ENCODE peak calls at places on chromosomes 4 and X, in nine cellular contexts. U, J, O, G, K, C, W, I and R are unnamed samples.

GRCh38 chrX:70402721-70403120 is 20.4 kb upstream of the GDPD2 start:
- DNase-seq in K (peak), C (no peak), O (no peak), G (no peak), U (no peak), W (no peak), I (no peak), J (no peak), R (no peak)

GRCh38 chr4:184757810-184758209 is 23.9 kb upstream of the CENPU start:
- DNase-seq in K (no peak), C (no peak), O (no peak), W (no peak), I (no peak), G (no peak), J (no peak), U (no peak), R (no peak)

GRCh38 chr4:156536661-156537060 is 434.9 kb downstream of the PDGFC start:
- DNase-seq in U (peak), J (no peak), W (no peak), K (peak), C (no peak), G (no peak), O (no peak), I (no peak), R (no peak)

GRCh38 chr4:74446193-74446868 is 1.4 kb downstream of the AREG start:
- DNase-seq in K (peak), W (no peak), G (no peak), I (no peak), U (no peak), O (no peak), J (no peak), C (no peak), R (no peak)

GRCh38 chr4:34181311-34181808 is 2063.0 kb downstream of the ARAP2 start:
- DNase-seq in U (peak), J (peak), C (no peak), K (peak), W (no peak), I (no peak), G (peak), O (no peak), R (no peak)

GRCh38 chr4:73988096-73988495 is at the start of gene PPBP:
- DNase-seq in O (no peak), W (no peak), C (no peak), G (no peak), U (no peak), I (no peak), J (no peak), K (peak), R (no peak)

GRCh38 chrX:39728025-39728424 is 369.7 kb downstream of the BCOR start:
- DNase-seq in O (no peak), C (no peak), J (no peak), W (no peak), I (no peak), G (no peak), U (no peak), K (no peak), R (no peak)

GRCh38 chrX:101395789-101396188 is 5.0 kb downstream of the RPL36A start:
- DNase-seq in K (peak), U (no peak), G (no peak), O (no peak), C (no peak), J (no peak), W (no peak), I (no peak), R (no peak)

GRCh38 chr4:2287594-2287915 is 25.6 kb upstream of the MXD4 start:
- DNase-seq in K (no peak), C (no peak), G (no peak), U (no peak), W (peak), O (no peak), I (no peak), J (no peak), R (no peak)

GRCh38 chr4:150261571-150261970 is 183.3 kb downstream of the DCLK2 start:
- DNase-seq in C (no peak), W (no peak), G (no peak), U (no peak), K (no peak), O (no peak), J (no peak), I (no peak), R (peak)

GRCh38 chr4:111755571-111755970 is 389.7 kb upstream of the FAM241A start:
- DNase-seq in J (no peak), W (no peak), O (no peak), U (no peak), G (no peak), K (no peak), I (no peak), C (no peak), R (no peak)

GRCh38 chr4:158597879-158598596 is 73.6 kb downstream of the C4orf46 start:
- DNase-seq in I (no peak), W (no peak), G (no peak), C (no peak), U (no peak), O (no peak), J (no peak), K (no peak), R (no peak)

GRCh38 chr4:80128941-80129340 is 55.9 kb upstream of the ANTXR2 start:
- DNase-seq in I (no peak), K (no peak), O (no peak), J (no peak), C (no peak), W (no peak), G (no peak), U (no peak), R (no peak)